ENCODE peak calls at places on chromosomes 2 and 18, in seven cellular contexts. H is fibroblast of villous mesenchyme, T is epithelial cell of esophagus, E is hepatocyte, K is GM12865, C is psoas muscle, W is cardiac muscle cell. J is an unnamed sample.

GRCh38 chr2:197958592-197958991 is 154.2 kb downstream of the PLCL1 start:
- DNase-seq in H (no peak), T (no peak), E (no peak), K (no peak), C (no peak), W (peak), J (no peak)

GRCh38 chr2:181312515-181312927 is 144.7 kb upstream of the ITGA4 start:
- DNase-seq in H (no peak), T (no peak), E (no peak), K (peak), C (no peak), W (no peak), J (no peak)

GRCh38 chr2:96164459-96165184 is 19.4 kb upstream of the DUSP2 start:
- DNase-seq in H (no peak), T (no peak), E (no peak), K (peak), C (no peak), W (no peak), J (no peak)

GRCh38 chr2:241996100-241996499 is 126.6 kb downstream of the RTP5 start:
- DNase-seq in H (no peak), T (no peak), E (no peak), K (no peak), C (no peak), W (no peak), J (no peak)

GRCh38 chr2:70941186-70941585 is 5.5 kb downstream of the ATP6V1B1 start:
- DNase-seq in H (no peak), T (no peak), E (no peak), K (no peak), C (peak), W (no peak), J (no peak)

GRCh38 chr18:60021556-60021955 is 121.8 kb downstream of the PMAIP1 start:
- DNase-seq in H (no peak), T (no peak), E (no peak), K (no peak), C (no peak), W (no peak), J (no peak)

GRCh38 chr2:150548527-150548926 is 61.1 kb upstream of the RND3 start:
- DNase-seq in H (peak), T (peak), E (peak), K (peak), C (no peak), W (peak), J (no peak)

GRCh38 chr18:48928787-48929186 is 22.0 kb downstream of the SMAD7 start:
- DNase-seq in H (peak), T (peak), E (peak), K (peak), C (no peak), W (no peak), J (no peak)

GRCh38 chr2:159497256-159497655 is 119.1 kb downstream of the BAZ2B start:
- DNase-seq in H (peak), T (peak), E (peak), K (peak), C (no peak), W (peak), J (no peak)

GRCh38 chr2:100053499-100053898 is 88.9 kb downstream of the AFF3 start:
- DNase-seq in H (no peak), T (no peak), E (no peak), K (no peak), C (no peak), W (no peak), J (no peak)

GRCh38 chr2:183349046-183349445 is 224.8 kb downstream of the NUP35 start:
- DNase-seq in H (no peak), T (no peak), E (no peak), K (no peak), C (no peak), W (no peak), J (no peak)

GRCh38 chr2:39118786-39119499 is 1.9 kb downstream of the SOS1 start:
- DNase-seq in H (peak), T (no peak), E (peak), K (peak), C (no peak), W (peak), J (no peak)

GRCh38 chr2:228056293-228056692 is 125.2 kb downstream of the SPHKAP start:
- DNase-seq in H (no peak), T (no peak), E (no peak), K (no peak), C (no peak), W (no peak), J (no peak)

GRCh38 chr2:134581877-134582546 is 136.8 kb downstream of the TMEM163 start:
- DNase-seq in H (no peak), T (no peak), E (no peak), K (peak), C (no peak), W (no peak), J (no peak)

GRCh38 chr2:161729-162128 is 102.1 kb downstream of the SH3YL1 start:
- DNase-seq in H (no peak), T (no peak), E (no peak), K (no peak), C (no peak), W (no peak), J (no peak)

GRCh38 chr2:24404582-24404981 is 44.2 kb upstream of the ITSN2 start:
- DNase-seq in H (peak), T (peak), E (no peak), K (no peak), C (peak), W (peak), J (no peak)

GRCh38 chr18:3995476-3996102 is 459.5 kb downstream of the DLGAP1 start:
- DNase-seq in H (peak), T (peak), E (peak), K (peak), C (no peak), W (peak), J (peak)

DNA sequence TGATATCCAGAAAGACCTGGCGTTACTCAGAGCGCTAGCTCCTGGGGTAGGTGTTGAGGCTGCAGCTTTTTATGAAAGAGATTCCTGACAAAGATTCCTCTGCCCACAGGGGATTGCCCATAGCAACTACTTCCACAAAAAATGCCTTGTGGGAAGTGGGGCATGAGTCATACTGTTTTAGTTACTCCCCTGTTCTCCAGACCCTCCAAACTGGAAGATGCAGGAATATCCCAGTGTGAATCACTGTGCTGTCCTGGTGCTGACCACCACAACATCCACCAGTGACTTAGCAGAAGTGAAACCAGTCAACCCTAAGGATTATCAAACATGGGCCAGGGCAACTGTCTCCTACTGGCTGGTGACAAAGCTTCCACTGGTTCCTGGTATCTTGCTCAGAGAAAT is 61.8 kb downstream of the CDH2 start:
- DNase-seq in H (peak), T (peak), E (peak), K (no peak), C (no peak), W (peak), J (no peak)
- H3K4me3 ChIP-seq in H (no peak), T (no peak), E (no peak), K (no peak), C (no peak), W (no peak), J (no peak)

GRCh38 chr2:152585830-152586484 is 131.3 kb downstream of the PRPF40A start:
- DNase-seq in H (peak), T (peak), E (peak), K (no peak), C (no peak), W (peak), J (no peak)

GRCh38 chr2:152582081-152582480 is 135.2 kb downstream of the PRPF40A start:
- DNase-seq in H (no peak), T (no peak), E (no peak), K (no peak), C (no peak), W (no peak), J (no peak)

GRCh38 chr2:152583512-152584188 is 133.6 kb downstream of the PRPF40A start:
- DNase-seq in H (no peak), T (no peak), E (no peak), K (no peak), C (no peak), W (no peak), J (no peak)

GRCh38 chr2:152581360-152581759 is 135.9 kb downstream of the PRPF40A start:
- DNase-seq in H (peak), T (peak), E (no peak), K (no peak), C (no peak), W (no peak), J (no peak)

DNA sequence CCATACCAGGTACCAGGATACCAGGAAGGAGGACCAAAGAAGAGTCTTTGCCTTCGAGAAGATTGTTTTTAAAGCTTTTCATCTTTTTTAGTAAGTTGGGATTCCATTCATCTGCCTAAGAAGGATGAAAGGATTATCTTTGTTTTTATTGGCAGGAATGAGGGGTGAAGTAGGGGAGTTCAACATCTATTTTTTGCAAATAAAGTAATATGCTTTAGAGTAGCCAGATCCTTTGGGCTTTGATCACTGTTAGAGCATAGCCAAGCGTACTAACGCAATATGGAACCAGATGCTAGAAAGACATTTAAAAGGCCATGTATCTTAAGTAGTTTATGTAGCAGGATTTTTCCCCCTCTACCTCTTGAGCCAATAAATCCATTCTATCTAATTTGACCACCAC is 133.0 kb downstream of the PRPF40A start:
- DNase-seq in H (peak), T (no peak), E (no peak), K (no peak), C (no peak), W (no peak), J (no peak)
- TF ChIP-seq CTCF in H (no peak), T (no peak), E (no peak), K (no peak), C (no peak), W (no peak), J (no peak)

DNA sequence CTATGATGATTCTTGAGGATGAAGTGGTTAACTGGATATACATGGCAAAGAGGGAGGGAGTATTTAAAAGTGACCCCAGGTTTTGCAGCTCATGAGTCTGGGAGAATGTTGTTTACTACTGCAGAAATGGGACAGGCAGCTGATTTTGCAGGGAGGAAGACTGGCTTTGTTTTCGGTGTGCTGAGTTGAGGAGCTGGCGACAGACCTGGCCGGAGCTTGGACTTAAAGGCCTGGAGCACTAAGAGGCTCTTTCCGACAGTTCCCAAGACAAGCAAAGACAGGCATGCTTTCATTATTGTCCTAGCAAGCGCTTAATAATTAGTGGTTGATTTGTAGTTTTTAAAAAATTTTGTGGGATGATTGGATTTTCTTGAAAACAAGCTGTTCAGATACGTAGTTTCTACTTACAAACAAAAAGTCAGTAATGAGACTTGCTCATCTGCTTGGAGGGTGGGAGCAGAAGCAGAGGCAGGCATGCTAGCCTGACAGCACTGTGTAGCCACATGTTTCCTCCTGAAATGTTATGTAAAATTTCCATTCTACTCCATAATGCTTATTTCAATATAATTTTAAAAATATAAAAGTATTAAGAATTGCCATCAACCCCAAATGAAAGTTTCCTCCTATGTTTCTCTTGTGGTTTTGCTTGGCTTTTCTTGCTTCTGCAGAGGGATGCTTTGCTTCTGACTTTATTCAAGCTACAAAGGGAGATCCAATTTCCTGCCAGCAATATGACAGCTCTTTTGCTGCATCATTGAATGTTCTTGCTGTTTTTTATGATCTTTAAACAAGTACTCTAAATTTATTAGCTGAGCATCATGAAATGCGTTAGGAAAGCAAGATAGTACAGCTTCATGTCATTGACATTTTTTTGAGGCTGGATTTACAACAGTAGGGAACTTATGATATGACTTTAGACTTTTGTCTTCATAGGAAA is 75.8 kb downstream of the PHLPP1 start:
- DNase-seq in H (peak), T (no peak), E (no peak), K (no peak), C (no peak), W (peak), J (no peak)
- H3K4me3 ChIP-seq in H (no peak), T (no peak), E (no peak), K (no peak), C (no peak), W (no peak), J (no peak)

GRCh38 chr18:50866765-50867164 is 12.2 kb upstream of the ME2 start:
- DNase-seq in H (no peak), T (no peak), E (no peak), K (peak), C (no peak), W (peak), J (no peak)
- TF ChIP-seq CTCF in H (peak), T (peak), E (peak), K (no peak), C (no peak), W (peak), J (peak)

DNA sequence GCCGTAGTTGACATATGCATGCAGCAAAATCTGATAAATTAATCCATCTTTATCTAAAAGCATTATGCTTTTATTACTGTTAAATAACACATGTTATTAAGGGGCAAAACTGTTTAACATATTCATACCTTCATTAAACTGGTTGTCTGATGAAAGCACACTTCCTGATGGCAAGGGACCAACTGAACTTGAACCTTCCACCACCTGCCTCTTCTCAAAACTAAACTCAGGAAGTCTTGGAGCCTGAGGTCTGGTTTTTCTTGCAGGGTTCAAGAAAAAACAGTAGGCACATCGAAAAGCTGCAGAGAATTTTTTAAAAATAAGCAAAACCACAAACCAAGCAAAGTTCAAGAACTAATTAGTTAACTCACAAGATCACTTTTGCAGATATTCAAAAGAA is 64.9 kb downstream of the LNPK start:
- DNase-seq in H (no peak), T (no peak), E (no peak), K (no peak), C (no peak), W (no peak), J (no peak)
- H3K4me3 ChIP-seq in H (no peak), T (no peak), E (no peak), K (no peak), C (no peak), W (no peak), J (no peak)

DNA sequence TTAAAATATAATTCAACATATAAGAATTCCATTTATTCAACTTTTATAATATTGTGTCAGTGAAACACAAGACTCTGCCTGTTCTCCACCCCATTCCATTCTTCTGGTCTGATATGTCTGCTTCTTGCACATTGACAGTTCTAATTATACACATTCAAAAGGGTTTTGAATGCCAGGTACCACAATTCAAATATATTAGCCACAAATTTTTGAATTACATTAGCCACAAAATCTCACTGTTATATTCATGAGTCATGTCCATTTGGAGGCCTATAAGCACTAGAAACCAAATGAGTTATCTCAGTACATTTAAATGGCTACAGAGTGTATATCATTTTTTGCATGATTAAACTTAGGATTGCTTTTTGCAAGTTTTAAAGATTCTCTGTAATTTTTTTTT is 72.1 kb downstream of the CCDC150 start:
- DNase-seq in H (no peak), T (no peak), E (no peak), K (no peak), C (no peak), W (no peak), J (no peak)
- TF ChIP-seq CTCF in H (no peak), T (no peak), E (no peak), K (no peak), C (no peak), W (no peak), J (no peak)

J was measured in LNCaP clone FGC.